ENCODE peak calls at places on chromosomes 4 and X, in seven cellular contexts. J is foreskin fibroblast, Y is WTC11, I is mesothelial cell of epicardium, O is type B pancreatic cell, C is uterus, N is osteoblast. A is an unnamed sample.

GRCh38 chr4:45030059-45030458 is 303.7 kb upstream of the GNPDA2 start:
- DNase-seq in J (no peak), Y (no peak), I (no peak), O (no peak), C (no peak), N (no peak), A (no peak)

GRCh38 chr4:118154643-118155042 is 120.4 kb downstream of the NDST3 start:
- DNase-seq in J (peak; percentile 53), Y (no peak), I (no peak), O (no peak), C (no peak), N (peak; percentile 37), A (no peak)

GRCh38 chr4:153781717-153782416 is 7.0 kb downstream of the SFRP2 start:
- DNase-seq in J (peak; percentile 92), Y (peak; percentile 38), I (no peak), O (no peak), C (no peak), N (peak; percentile 75), A (no peak)

GRCh38 chr4:55396305-55397023 is 707 bp downstream of the TMEM165 start:
- DNase-seq in J (peak; percentile 68), Y (peak; percentile 67), I (peak; percentile 23), O (peak; percentile 77), C (peak; percentile 55), N (peak; percentile 92), A (peak; percentile 71)

GRCh38 chr4:1797861-1798529 is 4.9 kb downstream of the FGFR3 start:
- DNase-seq in J (no peak), Y (no peak), I (no peak), O (no peak), C (no peak), N (no peak), A (no peak)

GRCh38 chr4:39369301-39369700 is 3.1 kb upstream of the RFC1 start:
- DNase-seq in J (no peak), Y (no peak), I (no peak), O (no peak), C (no peak), N (no peak), A (no peak)

GRCh38 chr4:83075271-83075670 is 39.3 kb downstream of the PLAC8 start:
- DNase-seq in J (peak; percentile 37), Y (no peak), I (no peak), O (no peak), C (no peak), N (no peak), A (no peak)

GRCh38 chr4:55635760-55636621 is at the start of gene NMU:
- DNase-seq in J (peak; percentile 46), Y (peak; percentile 76), I (peak; percentile 27), O (peak; percentile 72), C (no peak), N (no peak), A (peak; percentile 74)

GRCh38 chrX:87376896-87377295 is 140.7 kb upstream of the KLHL4 start:
- DNase-seq in J (no peak), Y (no peak), I (no peak), O (no peak), C (no peak), N (no peak), A (no peak)

GRCh38 chrX:151713859-151714258 is 2.0 kb upstream of the FATE1 start:
- DNase-seq in J (peak; percentile 24), Y (peak; percentile 60), I (no peak), O (no peak), C (no peak), N (no peak), A (no peak)

GRCh38 chrX:1910207-1910470 is 295.3 kb downstream of the ASMT start:
- DNase-seq in J (no peak), Y (no peak), I (no peak), O (no peak), C (no peak), N (no peak), A (no peak)

GRCh38 chr4:167234388-167234881 is at the start of gene SPOCK3:
- DNase-seq in J (peak; percentile 66), Y (peak; percentile 57), I (peak; percentile 29), O (peak; percentile 80), C (no peak), N (peak; percentile 86), A (peak; percentile 24)

GRCh38 chrX:24355095-24355494 is 5.3 kb upstream of the SUPT20HL1 start:
- DNase-seq in J (peak; percentile 29), Y (no peak), I (no peak), O (no peak), C (no peak), N (no peak), A (no peak)

GRCh38 chr4:169070071-169070894 is 60.2 kb upstream of the CBR4 start:
- DNase-seq in J (peak; percentile 82), Y (peak; percentile 54), I (peak; percentile 45), O (peak; percentile 72), C (peak; percentile 46), N (peak; percentile 92), A (peak; percentile 22)

GRCh38 chr4:1600811-1601532 is 83.1 kb downstream of the FAM53A start:
- DNase-seq in J (no peak), Y (no peak), I (no peak), O (no peak), C (no peak), N (peak; percentile 81), A (no peak)

GRCh38 chr4:56512166-56512565 is 6.6 kb downstream of the ARL9 start:
- DNase-seq in J (peak; percentile 61), Y (no peak), I (no peak), O (no peak), C (no peak), N (peak; percentile 79), A (no peak)

GRCh38 chr4:71860643-71861042 is 76.8 kb upstream of the GC start:
- DNase-seq in J (peak; percentile 1), Y (no peak), I (no peak), O (no peak), C (no peak), N (peak; percentile 15), A (no peak)

GRCh38 chr4:5037553-5038551 is 13.4 kb upstream of the STK32B start:
- DNase-seq in J (peak; percentile 87), Y (no peak), I (no peak), O (no peak), C (no peak), N (peak; percentile 94), A (no peak)

GRCh38 chrX:9627827-9628406 is 137.7 kb downstream of the GPR143 start:
- DNase-seq in J (peak; percentile 18), Y (no peak), I (no peak), O (no peak), C (no peak), N (no peak), A (no peak)

GRCh38 chrX:55783723-55784122 is 66.2 kb downstream of the RRAGB start:
- DNase-seq in J (no peak), Y (no peak), I (no peak), O (no peak), C (no peak), N (no peak), A (no peak)

GRCh38 chr4:70778888-70779422 is 57.2 kb downstream of the RUFY3 start:
- DNase-seq in J (no peak), Y (no peak), I (no peak), O (no peak), C (no peak), N (no peak), A (peak; percentile 74)

GRCh38 chrX:10415704-10416001 is 204.7 kb downstream of the MID1 start:
- DNase-seq in J (peak; percentile 64), Y (no peak), I (no peak), O (no peak), C (no peak), N (no peak), A (no peak)

GRCh38 chrX:130253916-130254315 is 14.8 kb downstream of the ZNF280C start:
- DNase-seq in J (no peak), Y (no peak), I (no peak), O (no peak), C (no peak), N (no peak), A (no peak)

GRCh38 chrX:70664726-70665125 is 220.1 kb downstream of the DLG3 start:
- DNase-seq in J (peak; percentile 41), Y (no peak), I (no peak), O (no peak), C (no peak), N (peak; percentile 26), A (peak; percentile 1)
- TF ChIP-seq CTCF in J (peak; percentile 29), Y (no peak), I (no peak), O (peak; percentile 60), C (no peak), N (peak; percentile 45), A (peak; percentile 37)

GRCh38 chrX:40177942-40178715 is 80.4 kb upstream of the BCOR start:
- DNase-seq in J (no peak), Y (no peak), I (no peak), O (no peak), C (no peak), N (peak; percentile 41), A (no peak)

GRCh38 chrX:40177489-40177888 is 79.7 kb upstream of the BCOR start:
- DNase-seq in J (no peak), Y (no peak), I (no peak), O (no peak), C (no peak), N (no peak), A (no peak)

GRCh38 chrX:40176256-40176978 is 78.7 kb upstream of the BCOR start:
- DNase-seq in J (peak; percentile 64), Y (peak; percentile 48), I (no peak), O (peak; percentile 80), C (peak; percentile 67), N (peak; percentile 89), A (peak; percentile 72)

GRCh38 chrX:40175416-40176255 is 77.9 kb upstream of the BCOR start:
- DNase-seq in J (peak; percentile 65), Y (peak; percentile 34), I (no peak), O (peak; percentile 73), C (peak; percentile 66), N (peak; percentile 92), A (peak; percentile 83)

GRCh38 chrX:40176979-40177430 is 79.2 kb upstream of the BCOR start:
- DNase-seq in J (no peak), Y (no peak), I (no peak), O (no peak), C (peak; percentile 37), N (peak; percentile 81), A (peak; percentile 60)
- TF ChIP-seq CTCF in J (no peak), Y (no peak), I (no peak), O (peak; percentile 49), C (no peak), N (no peak), A (no peak)

DNA sequence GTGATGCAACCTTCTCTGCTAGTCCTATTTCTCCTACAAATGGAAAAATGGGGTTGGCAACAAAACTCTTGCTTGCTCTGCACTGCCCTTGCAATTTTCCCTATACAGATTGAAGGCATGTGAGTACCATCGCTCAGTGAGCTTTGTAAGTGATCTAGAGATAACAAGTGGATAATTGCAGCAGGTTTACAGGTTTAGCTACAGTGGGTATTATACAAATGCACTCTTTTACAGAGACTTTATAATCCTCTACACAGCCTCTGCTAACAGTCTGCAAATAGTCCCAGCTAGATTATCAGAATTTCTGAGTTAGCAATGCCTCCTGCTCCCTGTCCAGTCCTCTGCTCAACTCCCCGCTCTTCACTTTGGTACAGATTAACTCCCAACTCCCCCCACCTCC is 11.1 kb downstream of the LEF1 start:
- DNase-seq in J (no peak), Y (no peak), I (no peak), O (no peak), C (no peak), N (no peak), A (no peak)
- TF ChIP-seq CTCF in J (no peak), Y (no peak), I (no peak), O (no peak), C (no peak), N (no peak), A (no peak)

DNA sequence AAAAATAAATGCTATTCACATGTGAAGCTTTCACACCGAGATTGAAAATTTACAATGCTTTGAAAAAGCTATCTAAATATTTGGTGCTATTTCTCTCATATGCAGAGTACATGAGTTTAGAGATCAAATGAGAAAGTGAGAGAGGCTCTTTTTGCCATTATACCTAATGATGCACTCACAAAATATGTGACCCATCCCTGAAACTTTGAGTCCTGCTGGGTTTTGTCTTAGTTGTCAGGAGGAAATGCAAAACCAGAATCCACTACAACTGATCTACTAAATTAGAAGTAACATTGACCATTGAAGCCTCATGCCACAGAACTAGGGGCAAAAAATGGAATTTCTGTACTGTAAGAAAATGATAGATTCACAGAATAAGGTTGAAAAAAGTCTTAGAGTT is 251.7 kb downstream of the MAPK10 start:
- DNase-seq in J (peak; percentile 44), Y (no peak), I (no peak), O (no peak), C (no peak), N (no peak), A (no peak)
- TF ChIP-seq CTCF in J (no peak), Y (no peak), I (no peak), O (no peak), C (no peak), N (no peak), A (no peak)